ENCODE peak calls at places on chromosome 1, in four cellular contexts. S, B, V and E are unnamed samples.

GRCh38 chr1:245079021-245079609 is 75.7 kb upstream of the KIF26B start:
- DNase-seq in S (peak), B (no peak), V (peak), E (peak)

GRCh38 chr1:224579526-224579925 is 36.6 kb upstream of the CNIH3 start:
- DNase-seq in S (no peak), B (no peak), V (no peak), E (peak)

GRCh38 chr1:85229574-85230097 is 28.8 kb upstream of the SYDE2 start:
- DNase-seq in S (peak), B (no peak), V (no peak), E (no peak)

GRCh38 chr1:33377013-33377412 is 53.9 kb downstream of the PHC2 start:
- DNase-seq in S (no peak), B (no peak), V (no peak), E (no peak)

GRCh38 chr1:25971044-25971881 is 26.6 kb downstream of the PAFAH2 start:
- DNase-seq in S (peak), B (no peak), V (peak), E (peak)

GRCh38 chr1:99083338-99083737 is 78.7 kb upstream of the PLPPR5 start:
- DNase-seq in S (no peak), B (no peak), V (no peak), E (no peak)

GRCh38 chr1:222243902-222244301 is 304.0 kb downstream of the HHIPL2 start:
- DNase-seq in S (peak), B (no peak), V (no peak), E (peak)

GRCh38 chr1:9319208-9319788 is 26.6 kb downstream of the SPSB1 start:
- DNase-seq in S (no peak), B (no peak), V (no peak), E (no peak)

GRCh38 chr1:153498746-153499145 is 37.0 kb downstream of the S100A6 start:
- DNase-seq in S (no peak), B (no peak), V (no peak), E (no peak)

GRCh38 chr1:87240661-87241285 is 87.9 kb upstream of the LMO4 start:
- DNase-seq in S (no peak), B (no peak), V (no peak), E (no peak)

GRCh38 chr1:153509729-153510354 is 25.9 kb downstream of the S100A6 start:
- DNase-seq in S (no peak), B (peak), V (peak), E (peak)

GRCh38 chr1:153963850-153964331 is 554 bp upstream of the SLC39A1 start:
- DNase-seq in S (peak), B (no peak), V (no peak), E (peak)

GRCh38 chr1:152667625-152668024 is 4.4 kb downstream of the LCE2D start:
- DNase-seq in S (no peak), B (no peak), V (no peak), E (no peak)

GRCh38 chr1:11738783-11739182 is 2.8 kb downstream of the AGTRAP start:
- DNase-seq in S (no peak), B (no peak), V (peak), E (no peak)

GRCh38 chr1:183218981-183219621 is 33.0 kb downstream of the LAMC2 start:
- DNase-seq in S (no peak), B (no peak), V (no peak), E (no peak)

GRCh38 chr1:219938706-219939105 is 10.3 kb upstream of the SLC30A10 start:
- DNase-seq in S (peak), B (no peak), V (no peak), E (peak)

GRCh38 chr1:54177726-54178125 is 22.1 kb downstream of the CYB5RL start:
- DNase-seq in S (no peak), B (no peak), V (no peak), E (no peak)

GRCh38 chr1:67399594-67399993 is 30.6 kb downstream of the SERBP1 start:
- DNase-seq in S (no peak), B (no peak), V (no peak), E (no peak)

GRCh38 chr1:94228640-94229375 is 8.6 kb downstream of the ARHGAP29 start:
- DNase-seq in S (no peak), B (no peak), V (no peak), E (peak)

GRCh38 chr1:209202826-209203439 is 380.6 kb upstream of the CAMK1G start:
- DNase-seq in S (peak), B (no peak), V (peak), E (peak)

GRCh38 chr1:195606483-195606882 is 1001.8 kb downstream of the KCNT2 start:
- DNase-seq in S (no peak), B (no peak), V (no peak), E (no peak)